ENCODE peak calls at places on chromosomes 4 and X, in four cellular contexts. Z is HepG2, J is K562, V is GM12878. G is an unnamed sample.

GRCh38 chrX:68995780-68996551 is 167.1 kb downstream of the EFNB1 start:
- DNase-seq in Z (peak), V (no peak), J (no peak), G (no peak)

GRCh38 chr4:119038465-119038864 is 97.2 kb upstream of the MYOZ2 start:
- DNase-seq in Z (no peak), J (no peak), V (no peak), G (no peak)

GRCh38 chr4:86595426-86595805 is 1.3 kb downstream of the PTPN13 start:
- DNase-seq in Z (no peak), V (no peak), J (no peak), G (peak)

GRCh38 chr4:180058731-180059215 is 2184.4 kb upstream of the TENM3 start:
- DNase-seq in V (no peak), J (no peak), Z (no peak), G (peak)

GRCh38 chr4:141134586-141134985 is 1.3 kb upstream of the RNF150 start:
- DNase-seq in J (no peak), Z (no peak), V (no peak), G (no peak)

GRCh38 chrX:103446665-103447302 is 70.4 kb downstream of the BEX3 start:
- DNase-seq in Z (no peak), J (no peak), V (no peak), G (no peak)

GRCh38 chr4:65083076-65083475 is 587.2 kb downstream of the EPHA5 start:
- DNase-seq in Z (no peak), J (no peak), V (no peak), G (no peak)

GRCh38 chr4:155207534-155208257 is 740 bp upstream of the NPY2R start:
- DNase-seq in Z (no peak), J (no peak), V (no peak), G (peak)

GRCh38 chrX:22314211-22314610 is 41.5 kb downstream of the CBLL2 start:
- DNase-seq in Z (no peak), J (no peak), V (no peak), G (no peak)

GRCh38 chrX:138754861-138755260 is 43.3 kb upstream of the FGF13 start:
- DNase-seq in J (no peak), V (no peak), Z (no peak), G (no peak)

GRCh38 chr4:83252782-83253405 is 31.7 kb downstream of the COQ2 start:
- DNase-seq in V (no peak), Z (peak), J (peak), G (peak)

GRCh38 chr4:22607382-22607781 is 85.4 kb upstream of the GBA3 start:
- DNase-seq in J (no peak), Z (peak), V (no peak), G (peak)

GRCh38 chr4:44629280-44629866 is 22.1 kb downstream of the YIPF7 start:
- DNase-seq in V (peak), J (peak), Z (peak), G (peak)

GRCh38 chrX:14922437-14922836 is 49.2 kb downstream of the MOSPD2 start:
- DNase-seq in Z (no peak), V (no peak), J (no peak), G (no peak)

GRCh38 chr4:7003176-7003878 is 39.8 kb upstream of the TADA2B start:
- DNase-seq in Z (no peak), J (no peak), V (no peak), G (no peak)

GRCh38 chr4:100422911-100423310 is 94.9 kb downstream of the EMCN start:
- DNase-seq in V (no peak), Z (no peak), J (no peak), G (no peak)

GRCh38 chr4:87375719-87376291 is 15.2 kb downstream of the HSD17B11 start:
- DNase-seq in Z (peak), V (no peak), J (peak), G (peak)

GRCh38 chrX:131053076-131053475 is 5.1 kb upstream of the ARHGAP36 start:
- DNase-seq in Z (no peak), J (no peak), V (no peak), G (no peak)

GRCh38 chrX:133849676-133850075 is 135.7 kb downstream of the GPC3 start:
- DNase-seq in V (no peak), Z (no peak), J (no peak), G (no peak)

GRCh38 chr4:141133146-141134006 is at the start of gene RNF150:
- DNase-seq in J (peak), Z (peak), V (peak), G (peak)

GRCh38 chr4:108240356-108240755 is 71.6 kb upstream of the LEF1 start:
- DNase-seq in V (no peak), Z (no peak), J (no peak), G (no peak)

GRCh38 chr4:5045099-5045498 is 6.2 kb upstream of the STK32B start:
- DNase-seq in Z (no peak), V (no peak), J (no peak), G (no peak)

GRCh38 chrX:18769812-18770573 is 62.5 kb downstream of the PPEF1 start:
- DNase-seq in J (no peak), Z (no peak), V (no peak), G (peak)

GRCh38 chrX:2700405-2701320 is 9.6 kb downstream of the CD99 start:
- DNase-seq in J (no peak), Z (no peak), V (no peak), G (no peak)

GRCh38 chr4:22514431-22514830 is 1.4 kb downstream of the ADGRA3 start:
- DNase-seq in V (no peak), J (no peak), Z (no peak), G (no peak)

GRCh38 chr4:121375262-121375661 is 5.6 kb downstream of the QRFPR start:
- DNase-seq in V (no peak), Z (no peak), J (no peak), G (no peak)

GRCh38 chr4:87543835-87544461 is 14.8 kb upstream of the SPARCL1 start:
- DNase-seq in Z (peak), J (no peak), V (no peak), G (peak)

GRCh38 chr4:184168406-184169019 is 49.2 kb downstream of the ENPP6 start:
- DNase-seq in J (peak), Z (peak), V (no peak), G (peak)

GRCh38 chr4:79445371-79445781 is 37.3 kb upstream of the GK2 start:
- DNase-seq in V (no peak), Z (no peak), J (no peak), G (no peak)

GRCh38 chrX:100720301-100720700 is 11.6 kb downstream of the SYTL4 start:
- DNase-seq in V (no peak), J (no peak), Z (no peak), G (no peak)

GRCh38 chr4:145177906-145178538 is 2.4 kb downstream of the OTUD4 start:
- DNase-seq in J (no peak), Z (peak), V (no peak), G (no peak)

GRCh38 chr4:52861879-52862604 is at the start of gene RASL11B:
- DNase-seq in Z (peak), J (peak), V (peak), G (peak)

GRCh38 chr4:75722417-75722816 is 2.0 kb upstream of the USO1 start:
- DNase-seq in V (no peak), Z (no peak), J (no peak), G (no peak)
- H3K27ac ChIP-seq in V (no peak), Z (no peak), J (no peak), G (no peak)

DNA sequence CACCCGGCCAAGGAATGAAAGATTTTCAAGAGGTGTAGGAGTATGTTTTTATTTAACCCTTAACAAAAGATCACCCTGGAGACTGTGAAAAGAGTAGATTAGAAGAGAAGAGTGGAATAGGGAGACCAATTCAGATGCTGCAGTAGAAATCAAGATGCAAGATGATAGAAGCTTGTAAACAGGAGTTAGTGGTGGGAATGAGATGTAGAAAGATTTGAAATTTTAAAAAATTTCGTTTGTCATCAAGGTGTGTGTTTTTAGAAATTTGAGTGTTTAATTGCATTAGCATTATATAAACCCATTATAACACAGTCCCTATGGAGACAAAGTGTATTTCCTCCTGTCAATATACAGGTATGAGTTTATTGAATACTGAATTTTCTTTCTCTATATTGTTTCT is 42.1 kb upstream of the IL1RAPL2 start:
- DNase-seq in J (no peak), Z (no peak), V (no peak), G (no peak)
- TF ChIP-seq FOXM1 in J (no peak), Z (no peak), V (no peak), G (no peak)

GRCh38 chrX:40157228-40158035 is 59.7 kb upstream of the BCOR start:
- DNase-seq in V (no peak), J (no peak), Z (no peak), G (no peak)
- H3K27ac ChIP-seq in V (no peak), J (no peak), Z (peak), G (no peak)

GRCh38 chrX:29082558-29082957 is 495.3 kb downstream of the IL1RAPL1 start:
- DNase-seq in V (peak), J (no peak), Z (no peak), G (no peak)
- TF ChIP-seq FOXM1 in V (no peak), J (no peak), Z (no peak), G (no peak)